ENCODE peak calls at places on chromosomes 1 and 21, in nine cellular contexts. One of them, this sample, is unnamed.

GRCh38 chr1:18619467-18619835 is 11.2 kb upstream of the PAX7 start:
- DNase-seq in iris pigment epithelial cell: no peak
- DNase-seq in Calu3: no peak
- DNase-seq in GM13977: no peak
- DNase-seq in DMS79 treated with DMSO at 0.1 percent for 48 hours: no peak
- DNase-seq in SJSA1: no peak
- DNase-seq in fibroblast of the conjunctiva: no peak
- DNase-seq in GM12864: no peak
- DNase-seq in DMS 273 treated with DMSO at 0.1 percent for 48 hours: no peak
- DNase-seq in this sample: no peak

GRCh38 chr1:31426249-31426922 is 13.4 kb downstream of the SERINC2 start:
- DNase-seq in DMS 273 treated with DMSO at 0.1 percent for 48 hours: no peak
- DNase-seq in GM13977: no peak
- DNase-seq in DMS79 treated with DMSO at 0.1 percent for 48 hours: no peak
- DNase-seq in fibroblast of the conjunctiva: no peak
- DNase-seq in iris pigment epithelial cell: no peak
- DNase-seq in GM12864: no peak
- DNase-seq in SJSA1: no peak
- DNase-seq in Calu3: peak; percentile 33
- DNase-seq in this sample: no peak

GRCh38 chr1:106998431-106999002 is 58.0 kb upstream of the PRMT6 start:
- DNase-seq in Calu3: no peak
- DNase-seq in fibroblast of the conjunctiva: no peak
- DNase-seq in iris pigment epithelial cell: no peak
- DNase-seq in GM13977: no peak
- DNase-seq in DMS 273 treated with DMSO at 0.1 percent for 48 hours: no peak
- DNase-seq in DMS79 treated with DMSO at 0.1 percent for 48 hours: no peak
- DNase-seq in GM12864: no peak
- DNase-seq in SJSA1: no peak
- DNase-seq in this sample: no peak

GRCh38 chr1:35883681-35884155 is 709 bp downstream of the AGO1 start:
- DNase-seq in iris pigment epithelial cell: peak; percentile 25
- DNase-seq in DMS 273 treated with DMSO at 0.1 percent for 48 hours: no peak
- DNase-seq in GM12864: no peak
- DNase-seq in GM13977: peak; percentile 85
- DNase-seq in fibroblast of the conjunctiva: peak; percentile 4
- DNase-seq in SJSA1: no peak
- DNase-seq in DMS79 treated with DMSO at 0.1 percent for 48 hours: peak; percentile 43
- DNase-seq in Calu3: peak; percentile 35
- DNase-seq in this sample: peak; percentile 58

GRCh38 chr1:154736840-154737239 is 128.9 kb upstream of the ADAR start:
- DNase-seq in GM12864: no peak
- DNase-seq in fibroblast of the conjunctiva: no peak
- DNase-seq in Calu3: no peak
- DNase-seq in DMS79 treated with DMSO at 0.1 percent for 48 hours: no peak
- DNase-seq in GM13977: no peak
- DNase-seq in DMS 273 treated with DMSO at 0.1 percent for 48 hours: no peak
- DNase-seq in iris pigment epithelial cell: peak; percentile 86
- DNase-seq in SJSA1: peak; percentile 10
- DNase-seq in this sample: no peak

GRCh38 chr1:55669308-55669707 is 454.1 kb upstream of the USP24 start:
- DNase-seq in SJSA1: no peak
- DNase-seq in DMS 273 treated with DMSO at 0.1 percent for 48 hours: no peak
- DNase-seq in DMS79 treated with DMSO at 0.1 percent for 48 hours: no peak
- DNase-seq in GM12864: no peak
- DNase-seq in GM13977: no peak
- DNase-seq in Calu3: no peak
- DNase-seq in fibroblast of the conjunctiva: peak; percentile 26
- DNase-seq in iris pigment epithelial cell: peak; percentile 55
- DNase-seq in this sample: no peak

GRCh38 chr1:9201421-9202239 is 32.9 kb upstream of the H6PD start:
- DNase-seq in fibroblast of the conjunctiva: no peak
- DNase-seq in DMS 273 treated with DMSO at 0.1 percent for 48 hours: no peak
- DNase-seq in GM12864: no peak
- DNase-seq in SJSA1: peak; percentile 24
- DNase-seq in GM13977: no peak
- DNase-seq in iris pigment epithelial cell: peak; percentile 80
- DNase-seq in DMS79 treated with DMSO at 0.1 percent for 48 hours: peak; percentile 15
- DNase-seq in Calu3: no peak
- DNase-seq in this sample: peak; percentile 19

GRCh38 chr1:74437035-74437434 is 75.4 kb downstream of the LRRC53 start:
- DNase-seq in DMS 273 treated with DMSO at 0.1 percent for 48 hours: no peak
- DNase-seq in SJSA1: no peak
- DNase-seq in iris pigment epithelial cell: no peak
- DNase-seq in DMS79 treated with DMSO at 0.1 percent for 48 hours: no peak
- DNase-seq in fibroblast of the conjunctiva: no peak
- DNase-seq in GM13977: no peak
- DNase-seq in GM12864: no peak
- DNase-seq in Calu3: no peak
- DNase-seq in this sample: no peak

GRCh38 chr1:172356620-172357019 is 63.9 kb upstream of the C1orf105 start:
- DNase-seq in GM13977: no peak
- DNase-seq in iris pigment epithelial cell: peak; percentile 78
- DNase-seq in DMS 273 treated with DMSO at 0.1 percent for 48 hours: no peak
- DNase-seq in Calu3: no peak
- DNase-seq in SJSA1: peak; percentile 74
- DNase-seq in GM12864: no peak
- DNase-seq in DMS79 treated with DMSO at 0.1 percent for 48 hours: no peak
- DNase-seq in fibroblast of the conjunctiva: no peak
- DNase-seq in this sample: no peak

GRCh38 chr1:224065455-224065854 is 48.5 kb upstream of the FBXO28 start:
- DNase-seq in iris pigment epithelial cell: peak; percentile 76
- DNase-seq in DMS79 treated with DMSO at 0.1 percent for 48 hours: peak; percentile 11
- DNase-seq in Calu3: peak; percentile 73
- DNase-seq in fibroblast of the conjunctiva: no peak
- DNase-seq in GM13977: no peak
- DNase-seq in DMS 273 treated with DMSO at 0.1 percent for 48 hours: no peak
- DNase-seq in SJSA1: no peak
- DNase-seq in GM12864: no peak
- DNase-seq in this sample: peak; percentile 65

GRCh38 chr1:111804736-111805135 is 49.0 kb downstream of the DDX20 start:
- DNase-seq in DMS 273 treated with DMSO at 0.1 percent for 48 hours: no peak
- DNase-seq in fibroblast of the conjunctiva: no peak
- DNase-seq in Calu3: no peak
- DNase-seq in GM13977: no peak
- DNase-seq in iris pigment epithelial cell: no peak
- DNase-seq in SJSA1: no peak
- DNase-seq in GM12864: no peak
- DNase-seq in DMS79 treated with DMSO at 0.1 percent for 48 hours: no peak
- DNase-seq in this sample: no peak

GRCh38 chr21:36113647-36114428 is 21.0 kb upstream of the CBR3 start:
- DNase-seq in DMS 273 treated with DMSO at 0.1 percent for 48 hours: no peak
- DNase-seq in GM13977: no peak
- DNase-seq in iris pigment epithelial cell: no peak
- DNase-seq in DMS79 treated with DMSO at 0.1 percent for 48 hours: peak; percentile 69
- DNase-seq in fibroblast of the conjunctiva: no peak
- DNase-seq in GM12864: no peak
- DNase-seq in SJSA1: no peak
- DNase-seq in Calu3: peak; percentile 58
- DNase-seq in this sample: peak; percentile 67

GRCh38 chr1:109188200-109188599 is 25.5 kb upstream of the SARS1 start:
- DNase-seq in Calu3: no peak
- DNase-seq in SJSA1: no peak
- DNase-seq in iris pigment epithelial cell: no peak
- DNase-seq in GM13977: no peak
- DNase-seq in DMS79 treated with DMSO at 0.1 percent for 48 hours: no peak
- DNase-seq in DMS 273 treated with DMSO at 0.1 percent for 48 hours: no peak
- DNase-seq in GM12864: no peak
- DNase-seq in fibroblast of the conjunctiva: no peak
- DNase-seq in this sample: no peak

GRCh38 chr1:52164604-52165003 is 22.7 kb downstream of the ZFYVE9 start:
- DNase-seq in Calu3: no peak
- DNase-seq in DMS79 treated with DMSO at 0.1 percent for 48 hours: no peak
- DNase-seq in fibroblast of the conjunctiva: no peak
- DNase-seq in iris pigment epithelial cell: peak; percentile 33
- DNase-seq in SJSA1: no peak
- DNase-seq in DMS 273 treated with DMSO at 0.1 percent for 48 hours: no peak
- DNase-seq in GM13977: no peak
- DNase-seq in GM12864: no peak
- DNase-seq in this sample: no peak

GRCh38 chr1:2073382-2074230 is 23.4 kb downstream of the PRKCZ start:
- DNase-seq in iris pigment epithelial cell: peak; percentile 72
- DNase-seq in fibroblast of the conjunctiva: peak; percentile 17
- DNase-seq in SJSA1: no peak
- DNase-seq in Calu3: no peak
- DNase-seq in GM13977: no peak
- DNase-seq in DMS 273 treated with DMSO at 0.1 percent for 48 hours: no peak
- DNase-seq in DMS79 treated with DMSO at 0.1 percent for 48 hours: no peak
- DNase-seq in GM12864: no peak
- DNase-seq in this sample: no peak

GRCh38 chr1:24704411-24705259 is 40.6 kb upstream of the CLIC4 start:
- DNase-seq in DMS 273 treated with DMSO at 0.1 percent for 48 hours: no peak
- DNase-seq in SJSA1: peak; percentile 90
- DNase-seq in GM12864: no peak
- DNase-seq in Calu3: no peak
- DNase-seq in GM13977: no peak
- DNase-seq in DMS79 treated with DMSO at 0.1 percent for 48 hours: peak; percentile 78
- DNase-seq in iris pigment epithelial cell: peak; percentile 77
- DNase-seq in fibroblast of the conjunctiva: no peak
- DNase-seq in this sample: no peak

GRCh38 chr1:155989242-155989991 is 11.1 kb upstream of the ARHGEF2 start:
- DNase-seq in GM12864: no peak
- DNase-seq in Calu3: peak; percentile 83
- DNase-seq in fibroblast of the conjunctiva: peak; percentile 58
- DNase-seq in GM13977: peak; percentile 82
- DNase-seq in DMS 273 treated with DMSO at 0.1 percent for 48 hours: no peak
- DNase-seq in iris pigment epithelial cell: peak; percentile 48
- DNase-seq in DMS79 treated with DMSO at 0.1 percent for 48 hours: peak; percentile 34
- DNase-seq in SJSA1: peak; percentile 70
- DNase-seq in this sample: no peak

GRCh38 chr1:197944485-197944884 is 27.3 kb downstream of the LHX9 start:
- DNase-seq in Calu3: no peak
- DNase-seq in iris pigment epithelial cell: no peak
- DNase-seq in SJSA1: no peak
- DNase-seq in GM12864: no peak
- DNase-seq in fibroblast of the conjunctiva: no peak
- DNase-seq in DMS79 treated with DMSO at 0.1 percent for 48 hours: no peak
- DNase-seq in DMS 273 treated with DMSO at 0.1 percent for 48 hours: no peak
- DNase-seq in GM13977: no peak
- DNase-seq in this sample: no peak

GRCh38 chr1:181166377-181167196 is 78.1 kb downstream of the IER5 start:
- DNase-seq in Calu3: peak; percentile 83
- DNase-seq in SJSA1: peak; percentile 48
- DNase-seq in fibroblast of the conjunctiva: peak; percentile 61
- DNase-seq in iris pigment epithelial cell: peak; percentile 76
- DNase-seq in GM12864: no peak
- DNase-seq in DMS79 treated with DMSO at 0.1 percent for 48 hours: peak; percentile 78
- DNase-seq in GM13977: peak; percentile 78
- DNase-seq in DMS 273 treated with DMSO at 0.1 percent for 48 hours: peak; percentile 71
- DNase-seq in this sample: peak; percentile 62